ENCODE peak calls at places on chromosomes 16 and 17, in five cellular contexts. C is NCI-H510A treated with DMSO at 0.1 percent for 48 hours; V is CD8-positive, alpha-beta T cell; J is activated CD8-positive, alpha-beta T cell treated with anti-CD3 and anti-CD28 coated beads, Interleukin-2, amount 10 ng/mL, durations not matched to agents 7 days and 5 days; T is hippocampal formation. N is an unnamed sample.

GRCh38 chr16:68116256-68116853 is 31.2 kb downstream of the NFATC3 start:
- DNase-seq in T (no peak), V (no peak), J (no peak), C (no peak), N (no peak)

GRCh38 chr16:89314357-89314756 is 96.9 kb downstream of the ZNF778 start:
- DNase-seq in T (no peak), J (peak), V (peak), C (no peak), N (peak)

GRCh38 chr16:86481607-86482006 is 28.7 kb upstream of the FOXF1 start:
- DNase-seq in V (no peak), T (no peak), C (no peak), J (no peak), N (no peak)

GRCh38 chr17:29643817-29644160 is 21.1 kb upstream of the CORO6 start:
- DNase-seq in C (no peak), T (no peak), V (no peak), J (no peak), N (no peak)

GRCh38 chr16:17237350-17237944 is 233.3 kb downstream of the XYLT1 start:
- DNase-seq in T (no peak), C (no peak), J (peak), V (no peak), N (no peak)

GRCh38 chr16:4795181-4795827 is at the start of gene SMIM22:
- DNase-seq in T (no peak), C (peak), V (no peak), J (no peak), N (no peak)

GRCh38 chr16:81214745-81215166 is 23.7 kb upstream of the BCO1 start:
- DNase-seq in V (no peak), J (no peak), C (peak), T (no peak), N (no peak)

GRCh38 chr16:81497690-81498089 is 53.1 kb downstream of the CMIP start:
- DNase-seq in C (no peak), T (no peak), J (no peak), V (no peak), N (no peak)

GRCh38 chr16:77219437-77219836 is 20.2 kb downstream of the SYCE1L start:
- DNase-seq in V (peak), C (no peak), T (no peak), J (no peak), N (no peak)

GRCh38 chr17:29138184-29138955 is 41.8 kb downstream of the MYO18A start:
- DNase-seq in T (no peak), C (no peak), J (peak), V (peak), N (peak)

GRCh38 chr17:6170349-6170748 is 100.2 kb downstream of the WSCD1 start:
- DNase-seq in C (no peak), J (no peak), T (no peak), V (no peak), N (no peak)

GRCh38 chr17:8991514-8992285 is 26.2 kb upstream of the PIK3R5 start:
- DNase-seq in C (no peak), J (peak), T (peak), V (peak), N (peak)

GRCh38 chr16:55656695-55657092 is 906 bp downstream of the SLC6A2 start:
- DNase-seq in C (no peak), V (no peak), T (no peak), J (no peak), N (no peak)